ENCODE peak calls at places on chromosomes 4 and X, in eight cellular contexts. C is ovary, Z is heart left ventricle, T is progenitor cell of endocrine pancreas, L is heart right ventricle, N is adrenal gland, W is ascending aorta, I is hepatocyte. U is an unnamed sample.

GRCh38 chr4:113766882-113767281 is 5.3 kb upstream of the CAMK2D start:
- DNase-seq in L (no peak), C (no peak), Z (no peak), W (no peak), N (no peak), I (peak), T (no peak), U (no peak)

GRCh38 chr4:56655209-56655626 is 25.9 kb downstream of the HOPX start:
- DNase-seq in T (no peak), I (peak), L (peak), C (peak), N (peak), W (no peak), Z (no peak), U (no peak)

GRCh38 chr4:149911995-149912394 is 96.4 kb upstream of the IQCM start:
- DNase-seq in Z (no peak), I (no peak), N (no peak), L (no peak), W (no peak), C (no peak), T (no peak), U (no peak)

GRCh38 chr4:144699565-144699964 is 53.6 kb downstream of the HHIP start:
- DNase-seq in Z (no peak), N (no peak), I (no peak), L (no peak), C (no peak), T (no peak), W (no peak), U (no peak)

GRCh38 chr4:85086721-85087120 is 120.2 kb upstream of the WDFY3 start:
- DNase-seq in W (no peak), T (no peak), C (no peak), Z (no peak), N (no peak), I (peak), L (no peak), U (no peak)

GRCh38 chrX:12145402-12145801 is 7.1 kb downstream of the FRMPD4 start:
- DNase-seq in C (no peak), N (no peak), Z (no peak), L (no peak), T (no peak), I (no peak), W (no peak), U (no peak)

GRCh38 chr4:165060938-165061337 is 7.3 kb downstream of the TRIM75 start:
- DNase-seq in C (no peak), Z (no peak), N (no peak), W (no peak), T (no peak), I (no peak), L (no peak), U (no peak)

GRCh38 chr4:77745792-77746191 is 73.4 kb downstream of the CNOT6L start:
- DNase-seq in C (no peak), L (no peak), W (no peak), N (no peak), T (no peak), Z (no peak), I (no peak), U (no peak)

GRCh38 chr4:73704314-73705055 is 35.9 kb upstream of the CXCL8 start:
- DNase-seq in I (peak), L (peak), C (peak), W (peak), T (no peak), Z (peak), N (peak), U (peak)

GRCh38 chr4:37132351-37132989 is 112.1 kb upstream of the NWD2 start:
- DNase-seq in T (no peak), Z (no peak), L (no peak), C (no peak), N (no peak), I (no peak), W (no peak), U (no peak)
- TF ChIP-seq CTCF in T (peak), Z (no peak), L (no peak), C (no peak), N (peak), I (no peak), W (no peak), U (no peak)

DNA sequence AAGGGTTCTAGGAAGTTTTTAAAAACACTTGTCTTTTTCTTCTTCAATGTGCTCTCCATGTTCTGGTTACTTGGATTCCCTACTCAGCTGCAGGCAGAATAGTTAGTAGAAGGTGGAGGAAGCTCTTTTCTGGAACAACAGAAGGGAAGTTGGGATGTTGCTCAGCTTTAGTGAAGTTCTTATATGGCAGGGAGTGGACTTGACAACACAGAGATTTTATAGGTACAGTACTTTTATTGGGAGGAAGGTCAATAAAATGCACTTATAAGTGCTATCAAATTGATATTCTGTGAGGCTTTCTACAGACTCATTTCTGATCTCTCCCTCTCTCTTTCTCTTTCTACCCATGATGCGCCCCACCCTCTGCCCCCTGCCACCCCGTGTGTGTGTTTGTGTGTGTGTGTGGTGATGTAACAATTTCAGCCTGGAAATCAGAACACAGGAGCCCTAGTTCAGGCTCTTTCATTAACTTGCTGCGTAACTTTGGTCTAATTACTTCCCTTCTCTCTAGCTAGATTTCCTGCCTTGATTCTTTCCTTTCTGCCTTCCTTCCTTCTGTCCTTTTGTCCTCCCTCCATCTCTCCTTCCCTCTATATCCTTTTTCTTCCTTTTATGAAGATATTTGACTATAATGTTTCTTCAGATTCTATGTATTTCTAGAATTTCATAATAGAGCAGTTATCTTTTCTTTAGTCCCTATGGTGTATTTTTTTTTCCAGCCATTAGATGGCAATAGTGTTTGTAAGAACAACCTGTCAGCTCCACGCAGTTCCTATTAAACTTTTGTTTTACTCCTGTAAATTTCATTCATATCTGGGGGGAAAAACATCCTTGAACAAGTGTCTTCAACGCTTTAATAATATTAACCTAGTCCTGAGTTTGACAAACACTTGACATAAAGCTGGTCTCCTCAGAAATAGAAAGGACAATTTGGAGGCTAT is 37.1 kb downstream of the HEPH start:
- DNase-seq in N (no peak), C (no peak), L (no peak), Z (no peak), I (peak), T (no peak), W (no peak), U (no peak)
- TF ChIP-seq CTCF in N (peak), C (no peak), L (peak), Z (peak), I (peak), T (peak), W (peak), U (no peak)

GRCh38 chrX:47644557-47645091 is 5.7 kb downstream of the ELK1 start:
- DNase-seq in I (peak), N (no peak), C (no peak), T (no peak), W (peak), L (no peak), Z (no peak), U (no peak)
- TF ChIP-seq CTCF in I (peak), N (peak), C (peak), T (peak), W (peak), L (peak), Z (peak), U (no peak)

DNA sequence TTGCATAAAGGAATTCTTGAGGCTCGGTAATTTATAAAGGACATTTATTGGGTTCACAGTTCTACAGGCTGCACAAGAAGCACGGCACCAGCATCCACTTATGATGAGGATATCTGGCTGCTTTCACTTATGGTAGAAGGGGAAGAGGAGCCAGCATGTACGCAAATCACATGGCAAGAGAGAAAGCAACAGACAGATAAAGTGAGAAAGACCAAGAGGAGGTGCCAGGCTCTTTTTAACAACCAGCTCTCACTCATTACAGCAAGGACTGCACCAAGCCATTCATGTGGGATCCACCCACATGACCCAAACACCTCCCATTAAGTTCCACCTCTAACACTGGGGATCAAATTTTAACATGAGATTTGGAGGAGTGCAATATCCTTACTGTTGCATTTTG is 1198.2 kb downstream of the ADGRL3 start:
- DNase-seq in L (no peak), I (no peak), T (no peak), C (no peak), W (no peak), N (no peak), Z (no peak), U (no peak)
- TF ChIP-seq CTCF in L (no peak), I (no peak), T (no peak), C (no peak), W (no peak), N (no peak), Z (no peak), U (no peak)

GRCh38 chr4:6076391-6076790 is 58.2 kb upstream of the C4orf50 start:
- DNase-seq in W (peak), C (no peak), Z (no peak), T (no peak), I (no peak), L (no peak), N (no peak), U (no peak)
- TF ChIP-seq CTCF in W (no peak), C (no peak), Z (no peak), T (peak), I (no peak), L (no peak), N (no peak), U (no peak)

GRCh38 chr4:119300072-119300387 is 21.9 kb downstream of the FABP2 start:
- DNase-seq in T (no peak), Z (peak), I (peak), W (peak), C (peak), L (peak), N (peak), U (no peak)

GRCh38 chr4:119302073-119302832 is 19.7 kb downstream of the FABP2 start:
- DNase-seq in T (no peak), Z (no peak), N (peak), I (no peak), W (no peak), L (no peak), C (no peak), U (no peak)

GRCh38 chr4:119299221-119300071 is 22.5 kb downstream of the FABP2 start:
- DNase-seq in W (no peak), C (no peak), N (no peak), I (peak), L (no peak), Z (no peak), T (no peak), U (no peak)

GRCh38 chr4:119297795-119298194 is 24.1 kb downstream of the FABP2 start:
- DNase-seq in T (no peak), L (no peak), W (no peak), I (no peak), C (no peak), N (no peak), Z (no peak), U (no peak)

GRCh38 chr4:119300388-119301131 is 21.4 kb downstream of the FABP2 start:
- DNase-seq in I (peak), W (peak), T (peak), C (peak), L (peak), N (peak), Z (peak), U (peak)
- TF ChIP-seq CTCF in I (peak), W (no peak), T (peak), C (no peak), L (no peak), N (no peak), Z (peak), U (no peak)